ENCODE peak calls at places on chromosomes 6 and 20, in seven cellular contexts. J is stimulated activated CD4-positive, alpha-beta T cell treated with anti-CD3 and anti-CD28 coated beads, Interleukin-1b, Interleukin-23, amount 100 ng/mL, for 48 hours; X is psoas muscle; M is lower lobe of right lung; U is EL; F is ovary; D is SHP77. Q is an unnamed sample.

GRCh38 chr6:26124550-26125014 is 37.4 kb downstream of the HFE start:
- DNase-seq in J (no peak), X (no peak), D (no peak), U (no peak), M (no peak), F (no peak), Q (no peak)

GRCh38 chr6:21596379-21597242 is 3.1 kb downstream of the SOX4 start:
- DNase-seq in J (no peak), F (peak), U (peak), D (peak), X (peak), M (peak), Q (peak)

GRCh38 chr6:111985202-111985731 is 68.6 kb upstream of the CCN6 start:
- DNase-seq in D (no peak), U (peak), J (peak), F (no peak), M (no peak), X (no peak), Q (peak)

GRCh38 chr6:169832247-169832948 is 81.0 kb downstream of the ERMARD start:
- DNase-seq in M (no peak), X (no peak), F (no peak), D (no peak), U (no peak), J (no peak), Q (no peak)

GRCh38 chr6:40077315-40077714 is 143.1 kb upstream of the MOCS1 start:
- DNase-seq in J (no peak), U (no peak), F (no peak), D (no peak), M (no peak), X (no peak), Q (no peak)

GRCh38 chr6:149170564-149171452 is 146.7 kb upstream of the TAB2 start:
- DNase-seq in X (no peak), D (no peak), J (no peak), F (no peak), M (no peak), U (no peak), Q (no peak)

GRCh38 chr6:27757307-27757706 is 154.9 kb downstream of the OR2B2 start:
- DNase-seq in U (no peak), F (peak), D (no peak), X (peak), M (peak), J (peak), Q (no peak)

GRCh38 chr20:25191689-25192088 is 3.8 kb upstream of the ENTPD6 start:
- DNase-seq in D (no peak), J (no peak), F (no peak), X (no peak), M (no peak), U (no peak), Q (no peak)

GRCh38 chr20:1920252-1920651 is 25.0 kb downstream of the SIRPA start:
- DNase-seq in D (no peak), F (no peak), U (no peak), J (no peak), M (no peak), X (no peak), Q (no peak)

GRCh38 chr20:13611726-13612125 is 27.0 kb downstream of the TASP1 start:
- DNase-seq in X (no peak), J (no peak), M (no peak), F (no peak), U (no peak), D (no peak), Q (no peak)

GRCh38 chr6:90492798-90493197 is 94.1 kb downstream of the MAP3K7 start:
- DNase-seq in M (no peak), J (no peak), F (no peak), D (no peak), U (no peak), X (no peak), Q (no peak)

GRCh38 chr6:130560231-130560630 is 194.4 kb downstream of the TMEM200A start:
- DNase-seq in D (no peak), F (no peak), J (no peak), U (peak), X (no peak), M (no peak), Q (no peak)

GRCh38 chr6:159169193-159169555 is at the start of gene FNDC1:
- DNase-seq in X (peak), M (peak), J (peak), U (no peak), D (no peak), F (peak), Q (peak)

Q was measured in 8988T.